ENCODE peak calls at places on chromosomes 1 and 21, in five cellular contexts. One of them, this sample, is unnamed.

GRCh38 chr1:62237950-62238374 is 43.3 kb downstream of the L1TD1 start:
- DNase-seq in kidney: no peak
- DNase-seq in pancreas: no peak
- DNase-seq in left cardiac atrium: no peak
- DNase-seq in mammary epithelial cell: no peak
- DNase-seq in this sample: no peak

GRCh38 chr1:64187646-64188045 is 15.8 kb upstream of the UBE2U start:
- DNase-seq in kidney: no peak
- DNase-seq in pancreas: no peak
- DNase-seq in left cardiac atrium: no peak
- DNase-seq in mammary epithelial cell: peak
- DNase-seq in this sample: no peak

GRCh38 chr1:246748867-246749266 is 24.7 kb downstream of the SCCPDH start:
- DNase-seq in kidney: peak
- DNase-seq in pancreas: no peak
- DNase-seq in left cardiac atrium: no peak
- DNase-seq in mammary epithelial cell: peak
- DNase-seq in this sample: no peak

GRCh38 chr1:223788746-223789415 is 56.9 kb downstream of the TP53BP2 start:
- DNase-seq in kidney: no peak
- DNase-seq in pancreas: no peak
- DNase-seq in left cardiac atrium: no peak
- DNase-seq in mammary epithelial cell: no peak
- DNase-seq in this sample: no peak

GRCh38 chr1:47643506-47644215 is 205.8 kb downstream of the FOXD2 start:
- DNase-seq in kidney: no peak
- DNase-seq in pancreas: no peak
- DNase-seq in left cardiac atrium: no peak
- DNase-seq in mammary epithelial cell: no peak
- DNase-seq in this sample: no peak

GRCh38 chr21:42350899-42351543 is at the start of gene TFF2:
- DNase-seq in kidney: no peak
- DNase-seq in pancreas: no peak
- DNase-seq in left cardiac atrium: no peak
- DNase-seq in mammary epithelial cell: no peak
- DNase-seq in this sample: no peak

GRCh38 chr1:243851129-243851756 is 1.2 kb upstream of the AKT3 start:
- DNase-seq in kidney: no peak
- DNase-seq in pancreas: no peak
- DNase-seq in left cardiac atrium: no peak
- DNase-seq in mammary epithelial cell: peak
- DNase-seq in this sample: no peak

GRCh38 chr1:87899746-87900145 is 571.1 kb downstream of the LMO4 start:
- DNase-seq in kidney: no peak
- DNase-seq in pancreas: no peak
- DNase-seq in left cardiac atrium: no peak
- DNase-seq in mammary epithelial cell: no peak
- DNase-seq in this sample: no peak

GRCh38 chr1:236748471-236748870 is 46.6 kb upstream of the MTR start:
- DNase-seq in kidney: no peak
- DNase-seq in pancreas: no peak
- DNase-seq in left cardiac atrium: no peak
- DNase-seq in mammary epithelial cell: no peak
- DNase-seq in this sample: no peak

GRCh38 chr1:77313491-77313890 is 31.7 kb downstream of the AK5 start:
- DNase-seq in kidney: no peak
- DNase-seq in pancreas: peak
- DNase-seq in left cardiac atrium: no peak
- DNase-seq in mammary epithelial cell: no peak
- DNase-seq in this sample: no peak

GRCh38 chr1:25435315-25436103 is 4.8 kb downstream of the MACO1 start:
- DNase-seq in kidney: no peak
- DNase-seq in pancreas: no peak
- DNase-seq in left cardiac atrium: no peak
- DNase-seq in mammary epithelial cell: peak
- DNase-seq in this sample: no peak

GRCh38 chr1:165355977-165356811 is at the start of gene LMX1A:
- DNase-seq in kidney: peak
- DNase-seq in pancreas: no peak
- DNase-seq in left cardiac atrium: peak
- DNase-seq in mammary epithelial cell: peak
- DNase-seq in this sample: no peak

GRCh38 chr1:222331340-222331739 is 216.6 kb downstream of the HHIPL2 start:
- DNase-seq in kidney: no peak
- DNase-seq in pancreas: no peak
- DNase-seq in left cardiac atrium: no peak
- DNase-seq in mammary epithelial cell: peak
- DNase-seq in this sample: no peak

GRCh38 chr1:183043872-183044859 is 20.9 kb downstream of the LAMC1 start:
- DNase-seq in kidney: no peak
- DNase-seq in pancreas: no peak
- DNase-seq in left cardiac atrium: no peak
- DNase-seq in mammary epithelial cell: peak
- DNase-seq in this sample: no peak

GRCh38 chr1:206797534-206798383 is 25.5 kb upstream of the IL10 start:
- DNase-seq in kidney: no peak
- DNase-seq in pancreas: peak
- DNase-seq in left cardiac atrium: no peak
- DNase-seq in mammary epithelial cell: no peak
- DNase-seq in this sample: no peak